ENCODE peak calls at places on chromosomes 7 and 10, in eight cellular contexts. One of them, this sample, is unnamed.

GRCh38 chr7:127253289-127254162 is 785 bp upstream of the GRM8 start:
- DNase-seq in AG04450: no peak
- DNase-seq in BE2C: peak; percentile 77
- DNase-seq in CD8-positive, alpha-beta T cell: peak; percentile 56
- DNase-seq in Peyer's patch: peak; percentile 74
- DNase-seq in cardiac muscle cell: peak; percentile 55
- DNase-seq in HFF-Myc: no peak
- DNase-seq in upper lobe of right lung: peak; percentile 81
- DNase-seq in this sample: no peak

GRCh38 chr7:100396421-100396982 is 23.2 kb downstream of the PILRA start:
- DNase-seq in AG04450: no peak
- DNase-seq in BE2C: no peak
- DNase-seq in CD8-positive, alpha-beta T cell: peak; percentile 36
- DNase-seq in Peyer's patch: no peak
- DNase-seq in cardiac muscle cell: no peak
- DNase-seq in HFF-Myc: no peak
- DNase-seq in upper lobe of right lung: no peak
- DNase-seq in this sample: no peak

GRCh38 chr10:14397069-14397468 is 66.3 kb upstream of the FRMD4A start:
- DNase-seq in AG04450: peak; percentile 96
- DNase-seq in BE2C: no peak
- DNase-seq in CD8-positive, alpha-beta T cell: no peak
- DNase-seq in Peyer's patch: no peak
- DNase-seq in cardiac muscle cell: peak; percentile 97
- DNase-seq in HFF-Myc: peak; percentile 94
- DNase-seq in upper lobe of right lung: peak; percentile 77
- DNase-seq in this sample: no peak

GRCh38 chr10:24929056-24929544 is 23.3 kb downstream of the PRTFDC1 start:
- DNase-seq in AG04450: no peak
- DNase-seq in BE2C: no peak
- DNase-seq in CD8-positive, alpha-beta T cell: no peak
- DNase-seq in Peyer's patch: no peak
- DNase-seq in cardiac muscle cell: peak; percentile 94
- DNase-seq in HFF-Myc: no peak
- DNase-seq in upper lobe of right lung: no peak
- DNase-seq in this sample: no peak

GRCh38 chr10:88062798-88063472 is 199.5 kb downstream of the PTEN start:
- DNase-seq in AG04450: peak; percentile 71
- DNase-seq in BE2C: no peak
- DNase-seq in CD8-positive, alpha-beta T cell: no peak
- DNase-seq in Peyer's patch: no peak
- DNase-seq in cardiac muscle cell: peak; percentile 34
- DNase-seq in HFF-Myc: no peak
- DNase-seq in upper lobe of right lung: no peak
- DNase-seq in this sample: no peak

GRCh38 chr7:87341441-87341840 is 4.0 kb upstream of the CROT start:
- DNase-seq in AG04450: no peak
- DNase-seq in BE2C: no peak
- DNase-seq in CD8-positive, alpha-beta T cell: no peak
- DNase-seq in Peyer's patch: no peak
- DNase-seq in cardiac muscle cell: no peak
- DNase-seq in HFF-Myc: no peak
- DNase-seq in upper lobe of right lung: no peak
- DNase-seq in this sample: no peak

GRCh38 chr7:117411539-117411938 is 15.8 kb downstream of the ASZ1 start:
- DNase-seq in AG04450: no peak
- DNase-seq in BE2C: no peak
- DNase-seq in CD8-positive, alpha-beta T cell: no peak
- DNase-seq in Peyer's patch: no peak
- DNase-seq in cardiac muscle cell: no peak
- DNase-seq in HFF-Myc: no peak
- DNase-seq in upper lobe of right lung: no peak
- DNase-seq in this sample: no peak

GRCh38 chr10:47264797-47265281 is 35.2 kb upstream of the GDF10 start:
- DNase-seq in AG04450: no peak
- DNase-seq in BE2C: no peak
- DNase-seq in CD8-positive, alpha-beta T cell: peak; percentile 75
- DNase-seq in Peyer's patch: no peak
- DNase-seq in cardiac muscle cell: no peak
- DNase-seq in HFF-Myc: no peak
- DNase-seq in upper lobe of right lung: peak; percentile 45
- DNase-seq in this sample: peak; percentile 52

GRCh38 chr7:137135654-137136350 is 207.7 kb downstream of the PTN start:
- DNase-seq in AG04450: no peak
- DNase-seq in BE2C: no peak
- DNase-seq in CD8-positive, alpha-beta T cell: no peak
- DNase-seq in Peyer's patch: no peak
- DNase-seq in cardiac muscle cell: no peak
- DNase-seq in HFF-Myc: no peak
- DNase-seq in upper lobe of right lung: no peak
- DNase-seq in this sample: no peak

GRCh38 chr7:137006293-137006692 is 137.8 kb downstream of the CHRM2 start:
- DNase-seq in AG04450: peak; percentile 53
- DNase-seq in BE2C: no peak
- DNase-seq in CD8-positive, alpha-beta T cell: no peak
- DNase-seq in Peyer's patch: no peak
- DNase-seq in cardiac muscle cell: peak; percentile 49
- DNase-seq in HFF-Myc: no peak
- DNase-seq in upper lobe of right lung: no peak
- DNase-seq in this sample: no peak

GRCh38 chr7:87413029-87413428 is 62.5 kb downstream of the ABCB4 start:
- DNase-seq in AG04450: peak; percentile 11
- DNase-seq in BE2C: no peak
- DNase-seq in CD8-positive, alpha-beta T cell: no peak
- DNase-seq in Peyer's patch: no peak
- DNase-seq in cardiac muscle cell: peak; percentile 86
- DNase-seq in HFF-Myc: no peak
- DNase-seq in upper lobe of right lung: no peak
- DNase-seq in this sample: no peak

GRCh38 chr7:134931487-134931886 is 54.8 kb upstream of the AGBL3 start:
- DNase-seq in AG04450: no peak
- DNase-seq in BE2C: no peak
- DNase-seq in CD8-positive, alpha-beta T cell: no peak
- DNase-seq in Peyer's patch: no peak
- DNase-seq in cardiac muscle cell: peak; percentile 65
- DNase-seq in HFF-Myc: no peak
- DNase-seq in upper lobe of right lung: no peak
- DNase-seq in this sample: no peak

GRCh38 chr7:156162451-156162850 is 350.2 kb upstream of the SHH start:
- DNase-seq in AG04450: no peak
- DNase-seq in BE2C: no peak
- DNase-seq in CD8-positive, alpha-beta T cell: no peak
- DNase-seq in Peyer's patch: no peak
- DNase-seq in cardiac muscle cell: no peak
- DNase-seq in HFF-Myc: no peak
- DNase-seq in upper lobe of right lung: peak; percentile 10
- DNase-seq in this sample: peak; percentile 52

GRCh38 chr10:74439213-74439612 is 288.2 kb downstream of the ADK start:
- DNase-seq in AG04450: no peak
- DNase-seq in BE2C: no peak
- DNase-seq in CD8-positive, alpha-beta T cell: no peak
- DNase-seq in Peyer's patch: no peak
- DNase-seq in cardiac muscle cell: peak; percentile 34
- DNase-seq in HFF-Myc: no peak
- DNase-seq in upper lobe of right lung: no peak
- DNase-seq in this sample: no peak

GRCh38 chr10:10551595-10551994 is 466.1 kb upstream of the CELF2 start:
- DNase-seq in AG04450: no peak
- DNase-seq in BE2C: no peak
- DNase-seq in CD8-positive, alpha-beta T cell: no peak
- DNase-seq in Peyer's patch: no peak
- DNase-seq in cardiac muscle cell: no peak
- DNase-seq in HFF-Myc: no peak
- DNase-seq in upper lobe of right lung: no peak
- DNase-seq in this sample: no peak

GRCh38 chr7:135976312-135977019 is 693 bp downstream of the MTPN start:
- DNase-seq in AG04450: no peak
- DNase-seq in BE2C: peak; percentile 21
- DNase-seq in CD8-positive, alpha-beta T cell: peak; percentile 47
- DNase-seq in Peyer's patch: no peak
- DNase-seq in cardiac muscle cell: no peak
- DNase-seq in HFF-Myc: no peak
- DNase-seq in upper lobe of right lung: no peak
- DNase-seq in this sample: no peak

GRCh38 chr10:48439031-48439430 is 132.6 kb downstream of the MAPK8 start:
- DNase-seq in AG04450: peak; percentile 23
- DNase-seq in BE2C: no peak
- DNase-seq in CD8-positive, alpha-beta T cell: no peak
- DNase-seq in Peyer's patch: no peak
- DNase-seq in cardiac muscle cell: peak; percentile 59
- DNase-seq in HFF-Myc: no peak
- DNase-seq in upper lobe of right lung: no peak
- DNase-seq in this sample: no peak

GRCh38 chr10:78640981-78641646 is 427.7 kb upstream of the ZMIZ1 start:
- DNase-seq in AG04450: no peak
- DNase-seq in BE2C: no peak
- DNase-seq in CD8-positive, alpha-beta T cell: no peak
- DNase-seq in Peyer's patch: no peak
- DNase-seq in cardiac muscle cell: peak; percentile 17
- DNase-seq in HFF-Myc: no peak
- DNase-seq in upper lobe of right lung: no peak
- DNase-seq in this sample: no peak

GRCh38 chr7:154862153-154862791 is 140.7 kb downstream of the PAXIP1 start:
- DNase-seq in AG04450: no peak
- DNase-seq in BE2C: no peak
- DNase-seq in CD8-positive, alpha-beta T cell: no peak
- DNase-seq in Peyer's patch: peak; percentile 26
- DNase-seq in cardiac muscle cell: no peak
- DNase-seq in HFF-Myc: no peak
- DNase-seq in upper lobe of right lung: no peak
- DNase-seq in this sample: no peak

GRCh38 chr7:157394246-157395191 is 57.7 kb downstream of the DNAJB6 start:
- DNase-seq in AG04450: peak; percentile 7
- DNase-seq in BE2C: no peak
- DNase-seq in CD8-positive, alpha-beta T cell: no peak
- DNase-seq in Peyer's patch: no peak
- DNase-seq in cardiac muscle cell: no peak
- DNase-seq in HFF-Myc: no peak
- DNase-seq in upper lobe of right lung: no peak
- DNase-seq in this sample: no peak

GRCh38 chr7:101626758-101627157 is 2.3 kb downstream of the MYL10 start:
- DNase-seq in AG04450: no peak
- DNase-seq in BE2C: no peak
- DNase-seq in CD8-positive, alpha-beta T cell: no peak
- DNase-seq in Peyer's patch: no peak
- DNase-seq in cardiac muscle cell: no peak
- DNase-seq in HFF-Myc: no peak
- DNase-seq in upper lobe of right lung: no peak
- DNase-seq in this sample: no peak

GRCh38 chr7:45028920-45029344 is 28.9 kb downstream of the CCM2 start:
- DNase-seq in AG04450: no peak
- DNase-seq in BE2C: no peak
- DNase-seq in CD8-positive, alpha-beta T cell: no peak
- DNase-seq in Peyer's patch: no peak
- DNase-seq in cardiac muscle cell: no peak
- DNase-seq in HFF-Myc: no peak
- DNase-seq in upper lobe of right lung: no peak
- DNase-seq in this sample: no peak
- H3K4me3 ChIP-seq in AG04450: no peak overlapping the region
- H3K4me3 ChIP-seq in BE2C: no peak overlapping the region
- H3K4me3 ChIP-seq in CD8-positive, alpha-beta T cell: peak overlapping the region; percentile 74
- H3K4me3 ChIP-seq in Peyer's patch: peak overlapping the region; percentile 53
- H3K4me3 ChIP-seq in cardiac muscle cell: no peak overlapping the region
- H3K4me3 ChIP-seq in HFF-Myc: no peak overlapping the region
- H3K4me3 ChIP-seq in upper lobe of right lung: peak overlapping the region; percentile 48
- H3K4me3 ChIP-seq in this sample: no peak overlapping the region

DNA sequence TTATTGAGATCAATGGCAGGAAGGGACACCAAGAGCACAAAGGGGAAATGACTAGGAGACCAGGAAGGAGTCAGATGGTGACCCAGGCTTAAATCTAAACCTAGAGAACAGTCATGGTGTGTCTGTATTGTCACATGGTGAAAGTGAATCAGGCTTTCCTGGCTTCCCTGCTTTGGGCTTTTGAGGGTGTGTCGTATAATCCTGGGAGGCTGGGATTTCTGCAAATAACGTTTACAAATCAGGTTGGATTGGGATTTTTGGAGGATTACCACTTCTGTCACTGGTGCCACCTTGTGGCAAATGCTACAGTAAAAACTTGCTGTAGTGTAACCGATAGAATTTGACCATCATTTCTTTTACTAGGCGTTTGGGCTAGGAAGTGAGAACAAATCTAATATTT is 502.6 kb downstream of the NRG3 start:
- DNase-seq in AG04450: no peak
- DNase-seq in BE2C: peak; percentile 48
- DNase-seq in CD8-positive, alpha-beta T cell: no peak
- DNase-seq in Peyer's patch: no peak
- DNase-seq in cardiac muscle cell: peak; percentile 44
- DNase-seq in HFF-Myc: no peak
- DNase-seq in upper lobe of right lung: no peak
- DNase-seq in this sample: no peak
- TF ChIP-seq CTCF in AG04450: no peak
- TF ChIP-seq CTCF in BE2C: peak; percentile 71
- TF ChIP-seq CTCF in CD8-positive, alpha-beta T cell: no peak
- TF ChIP-seq CTCF in Peyer's patch: no peak
- TF ChIP-seq CTCF in cardiac muscle cell: peak; percentile 35
- TF ChIP-seq CTCF in HFF-Myc: no peak
- TF ChIP-seq CTCF in upper lobe of right lung: peak; percentile 44
- TF ChIP-seq CTCF in this sample: no peak

GRCh38 chr7:129947001-129947400 is 5.8 kb downstream of the UBE2H start:
- DNase-seq in AG04450: no peak
- DNase-seq in BE2C: no peak
- DNase-seq in CD8-positive, alpha-beta T cell: no peak
- DNase-seq in Peyer's patch: no peak
- DNase-seq in cardiac muscle cell: no peak
- DNase-seq in HFF-Myc: no peak
- DNase-seq in upper lobe of right lung: no peak
- DNase-seq in this sample: no peak
- H3K4me3 ChIP-seq in AG04450: no peak overlapping the region
- H3K4me3 ChIP-seq in BE2C: no peak overlapping the region
- H3K4me3 ChIP-seq in CD8-positive, alpha-beta T cell: no peak overlapping the region
- H3K4me3 ChIP-seq in Peyer's patch: no peak overlapping the region
- H3K4me3 ChIP-seq in cardiac muscle cell: no peak overlapping the region
- H3K4me3 ChIP-seq in HFF-Myc: no peak overlapping the region
- H3K4me3 ChIP-seq in upper lobe of right lung: no peak overlapping the region
- H3K4me3 ChIP-seq in this sample: no peak overlapping the region

GRCh38 chr7:1575809-1576208 is 6.0 kb upstream of the PSMG3 start:
- DNase-seq in AG04450: no peak
- DNase-seq in BE2C: no peak
- DNase-seq in CD8-positive, alpha-beta T cell: peak; percentile 6
- DNase-seq in Peyer's patch: no peak
- DNase-seq in cardiac muscle cell: no peak
- DNase-seq in HFF-Myc: no peak
- DNase-seq in upper lobe of right lung: no peak
- DNase-seq in this sample: no peak

GRCh38 chr7:1578513-1578912 is 8.7 kb upstream of the PSMG3 start:
- DNase-seq in AG04450: no peak
- DNase-seq in BE2C: no peak
- DNase-seq in CD8-positive, alpha-beta T cell: peak; percentile 2
- DNase-seq in Peyer's patch: no peak
- DNase-seq in cardiac muscle cell: no peak
- DNase-seq in HFF-Myc: no peak
- DNase-seq in upper lobe of right lung: no peak
- DNase-seq in this sample: no peak

GRCh38 chr7:1576521-1577253 is 6.9 kb upstream of the PSMG3 start:
- DNase-seq in AG04450: no peak
- DNase-seq in BE2C: no peak
- DNase-seq in CD8-positive, alpha-beta T cell: no peak
- DNase-seq in Peyer's patch: no peak
- DNase-seq in cardiac muscle cell: no peak
- DNase-seq in HFF-Myc: no peak
- DNase-seq in upper lobe of right lung: no peak
- DNase-seq in this sample: no peak

GRCh38 chr7:1580422-1581030 is 10.7 kb upstream of the PSMG3 start:
- DNase-seq in AG04450: no peak
- DNase-seq in BE2C: no peak
- DNase-seq in CD8-positive, alpha-beta T cell: peak; percentile 17
- DNase-seq in Peyer's patch: no peak
- DNase-seq in cardiac muscle cell: no peak
- DNase-seq in HFF-Myc: no peak
- DNase-seq in upper lobe of right lung: no peak
- DNase-seq in this sample: no peak

GRCh38 chr7:1579481-1580421 is 9.9 kb upstream of the PSMG3 start:
- DNase-seq in AG04450: no peak
- DNase-seq in BE2C: peak; percentile 78
- DNase-seq in CD8-positive, alpha-beta T cell: peak; percentile 52
- DNase-seq in Peyer's patch: peak; percentile 81
- DNase-seq in cardiac muscle cell: peak; percentile 70
- DNase-seq in HFF-Myc: no peak
- DNase-seq in upper lobe of right lung: peak; percentile 85
- DNase-seq in this sample: no peak
- TF ChIP-seq CTCF in AG04450: peak; percentile 87
- TF ChIP-seq CTCF in BE2C: peak; percentile 87
- TF ChIP-seq CTCF in CD8-positive, alpha-beta T cell: peak; percentile 81
- TF ChIP-seq CTCF in Peyer's patch: peak; percentile 73
- TF ChIP-seq CTCF in cardiac muscle cell: peak; percentile 84
- TF ChIP-seq CTCF in HFF-Myc: peak; percentile 85
- TF ChIP-seq CTCF in upper lobe of right lung: peak; percentile 81
- TF ChIP-seq CTCF in this sample: peak; percentile 74